ENCODE peak calls at places on chromosomes 2 and 18, in eight cellular contexts. W is lower lobe of right lung, F is psoas muscle, R is heart left ventricle, C is left ventricle myocardium inferior, A is ovary, B is H9, Q is SK-N-SH. T is an unnamed sample.

GRCh38 chr2:150425121-150425559 is 62.3 kb downstream of the RND3 start:
- DNase-seq in W (no peak), F (no peak), R (peak; percentile 19), C (peak; percentile 36), A (no peak), B (peak; percentile 78), Q (no peak), T (no peak)

GRCh38 chr2:111049792-111050640 is 70.7 kb upstream of the BCL2L11 start:
- DNase-seq in W (no peak), F (no peak), R (no peak), C (no peak), A (no peak), B (no peak), Q (no peak), T (peak; percentile 73)

GRCh38 chr2:171509945-171510731 is 12.1 kb upstream of the CYBRD1 start:
- DNase-seq in W (no peak), F (no peak), R (no peak), C (no peak), A (no peak), B (no peak), Q (no peak), T (no peak)

GRCh38 chr18:74420491-74420890 is 36.6 kb downstream of the DIPK1C start:
- DNase-seq in W (no peak), F (peak; percentile 73), R (peak; percentile 52), C (peak; percentile 41), A (no peak), B (no peak), Q (no peak), T (no peak)

GRCh38 chr2:140465301-140465700 is 1665.5 kb downstream of the LRP1B start:
- DNase-seq in W (no peak), F (no peak), R (no peak), C (no peak), A (no peak), B (no peak), Q (no peak), T (no peak)

GRCh38 chr18:37540424-37541121 is 25.0 kb downstream of the CELF4 start:
- DNase-seq in W (no peak), F (peak; percentile 20), R (no peak), C (no peak), A (no peak), B (no peak), Q (peak; percentile 49), T (no peak)

GRCh38 chr2:176297067-176297466 is 27.8 kb downstream of the MTX2 start:
- DNase-seq in W (no peak), F (no peak), R (no peak), C (no peak), A (no peak), B (no peak), Q (peak; percentile 29), T (no peak)

GRCh38 chr2:102130651-102130991 is 11.9 kb upstream of the IL1R1 start:
- DNase-seq in W (no peak), F (no peak), R (no peak), C (no peak), A (no peak), B (no peak), Q (no peak), T (no peak)

GRCh38 chr2:215967590-215968373 is 45.6 kb downstream of the MREG start:
- DNase-seq in W (no peak), F (no peak), R (no peak), C (no peak), A (no peak), B (no peak), Q (no peak), T (no peak)

GRCh38 chr2:149038442-149039212 is at the start of gene LYPD6B:
- DNase-seq in W (peak; percentile 69), F (no peak), R (no peak), C (no peak), A (no peak), B (peak; percentile 68), Q (peak; percentile 87), T (peak; percentile 86)

GRCh38 chr2:120556908-120557307 is 178.8 kb upstream of the GLI2 start:
- DNase-seq in W (no peak), F (no peak), R (no peak), C (no peak), A (no peak), B (no peak), Q (no peak), T (no peak)

GRCh38 chr18:70261141-70261788 is 27.6 kb upstream of the SOCS6 start:
- DNase-seq in W (no peak), F (no peak), R (no peak), C (no peak), A (no peak), B (no peak), Q (no peak), T (no peak)

GRCh38 chr2:39435254-39435653 is 1.8 kb downstream of the MAP4K3 start:
- DNase-seq in W (no peak), F (no peak), R (no peak), C (no peak), A (no peak), B (no peak), Q (no peak), T (no peak)

GRCh38 chr2:101478561-101479001 is 3.7 kb upstream of the RFX8 start:
- DNase-seq in W (no peak), F (no peak), R (no peak), C (no peak), A (no peak), B (no peak), Q (no peak), T (no peak)

GRCh38 chr2:45850558-45850957 is 199.1 kb downstream of the PRKCE start:
- DNase-seq in W (no peak), F (no peak), R (no peak), C (no peak), A (no peak), B (no peak), Q (no peak), T (no peak)

GRCh38 chr2:187054501-187055319 is 205.7 kb upstream of the ZSWIM2 start:
- DNase-seq in W (no peak), F (no peak), R (no peak), C (no peak), A (no peak), B (peak; percentile 44), Q (no peak), T (no peak)

DNA sequence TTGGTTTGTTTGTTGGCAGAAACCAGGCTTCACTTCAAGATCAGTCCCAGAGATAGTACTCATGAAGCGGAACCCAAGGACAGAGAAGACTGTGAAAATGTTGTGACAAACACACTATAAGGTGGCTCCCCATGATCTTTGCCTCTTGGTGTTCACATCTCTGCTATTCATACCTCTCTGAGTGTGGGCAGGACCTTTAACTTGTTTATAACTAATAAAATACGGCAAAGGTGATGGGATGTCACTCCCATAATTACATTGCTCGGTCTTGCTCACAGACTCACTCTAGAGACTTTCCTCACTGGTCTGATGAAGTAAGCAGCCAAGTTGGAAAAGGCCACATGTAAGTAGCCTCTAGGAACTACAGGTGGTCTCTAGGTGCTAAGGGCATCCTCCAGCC is 30.6 kb upstream of the UGP2 start:
- DNase-seq in W (no peak), F (no peak), R (no peak), C (no peak), A (no peak), B (no peak), Q (no peak), T (no peak)
- H3K27ac ChIP-seq in W (no peak overlapping the region), F (no peak overlapping the region), R (no peak overlapping the region), C (no peak overlapping the region), A (no peak overlapping the region), B (no peak overlapping the region), Q (no peak overlapping the region), T (no peak overlapping the region)

DNA sequence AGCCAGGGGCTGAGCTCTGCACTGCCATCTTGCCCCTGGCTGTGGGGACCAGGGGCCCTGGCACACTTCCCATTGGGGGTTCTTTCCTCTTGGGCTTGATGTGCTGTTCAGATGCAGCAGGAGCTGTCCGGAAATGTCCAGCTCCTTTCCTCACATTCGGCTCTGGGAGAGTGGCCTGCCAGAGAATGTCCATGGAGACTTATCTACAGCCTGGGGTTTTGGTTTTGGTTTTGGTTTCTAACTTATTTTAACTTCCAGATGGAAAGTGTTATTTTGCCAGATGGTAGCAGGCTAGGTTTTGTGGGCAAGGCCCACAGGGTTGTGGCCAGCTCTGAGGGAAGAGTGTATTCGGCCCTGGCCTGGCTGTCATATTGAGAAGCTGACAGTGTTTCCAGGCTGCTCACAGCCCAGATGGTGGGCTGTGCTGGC is 177.3 kb downstream of the ANKRD30B start:
- DNase-seq in W (no peak), F (no peak), R (no peak), C (no peak), A (no peak), B (no peak), Q (no peak), T (no peak)
- H3K9me3 ChIP-seq in W (no peaks in the 10 kb centered on the region), F (no peaks in the 10 kb centered on the region), R (no peaks in the 10 kb centered on the region), C (no peaks in the 10 kb centered on the region), A (no peaks in the 10 kb centered on the region), B (peaks cover 89% of the 10 kb centered on the region), Q (no peaks in the 10 kb centered on the region), T (no peaks in the 10 kb centered on the region)

GRCh38 chr2:65686928-65687521 is 254.6 kb upstream of the SPRED2 start:
- DNase-seq in W (no peak), F (no peak), R (no peak), C (no peak), A (no peak), B (no peak), Q (no peak), T (no peak)
- TF ChIP-seq CTCF in W (no peak), F (peak; percentile 9), R (no peak), C (no peak), A (no peak), B (peak; percentile 45), Q (no peak), T (no peak)

DNA sequence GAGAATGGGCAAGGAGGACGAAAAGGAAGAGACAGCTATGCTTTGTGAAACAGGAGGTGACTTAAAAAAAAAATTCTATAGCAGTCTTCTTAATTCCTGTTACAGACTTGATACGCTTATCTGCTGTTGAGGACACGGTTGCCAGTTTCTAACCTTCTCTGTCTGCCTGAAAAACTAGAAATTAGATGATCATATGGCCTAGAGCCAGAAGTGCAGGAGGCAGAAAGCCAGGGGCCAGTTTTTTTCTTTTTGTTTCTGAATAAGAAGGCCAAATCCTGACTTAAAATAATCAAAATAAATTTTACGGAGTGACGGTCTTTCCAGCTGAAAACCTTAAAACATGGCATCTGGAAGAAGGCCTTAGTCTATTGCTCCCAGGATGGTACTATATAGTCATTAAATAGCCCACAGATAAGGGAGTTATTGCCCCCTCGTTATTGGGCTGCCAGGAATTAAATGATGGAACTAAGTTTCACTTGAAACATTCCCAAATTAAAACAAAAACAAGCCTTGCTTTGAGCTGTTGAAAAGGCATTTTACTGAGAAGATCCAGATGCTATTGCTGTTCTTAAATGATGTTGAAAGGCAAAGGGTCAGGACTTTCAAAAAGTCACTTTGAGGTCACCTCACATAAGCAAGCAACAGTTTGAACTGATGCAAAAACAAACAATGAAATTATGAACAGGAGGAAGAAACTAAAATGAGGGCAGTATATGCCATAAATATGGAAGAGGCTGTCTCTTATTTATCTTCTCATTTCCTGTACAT is 1.9 kb upstream of the AMMECR1L start:
- DNase-seq in W (no peak), F (no peak), R (no peak), C (no peak), A (peak; percentile 22), B (no peak), Q (no peak), T (no peak)
- H3K27ac ChIP-seq in W (peak overlapping the region; percentile 87), F (peak overlapping the region; percentile 87), R (peak overlapping the region; percentile 91), C (peak overlapping the region; percentile 96), A (peak overlapping the region; percentile 18), B (no peak overlapping the region), Q (peak overlapping the region; percentile 72), T (peak overlapping the region; percentile 93)